ENCODE peak calls at places on chromosome 9, in four cellular contexts. P is AG04450, M is hepatocyte, F is lower lobe of right lung. N is an unnamed sample.

GRCh38 chr9:129687391-129687790 is 21.9 kb downstream of the PRRX2 start:
- DNase-seq in M (no peak), P (no peak), F (no peak), N (no peak)

GRCh38 chr9:103867886-103868285 is 226.2 kb upstream of the SMC2 start:
- DNase-seq in P (no peak), F (no peak), M (no peak), N (no peak)

GRCh38 chr9:107905313-107906027 is 415.9 kb upstream of the KLF4 start:
- DNase-seq in P (no peak), F (no peak), M (no peak), N (no peak)

GRCh38 chr9:130128251-130128650 is 44.0 kb upstream of the NCS1 start:
- DNase-seq in F (peak; percentile 43), P (no peak), M (no peak), N (no peak)

GRCh38 chr9:3043369-3043768 is 199.5 kb upstream of the PUM3 start:
- DNase-seq in P (no peak), F (no peak), M (no peak), N (no peak)

GRCh38 chr9:127033784-127034183 is 88.7 kb downstream of the ANGPTL2 start:
- DNase-seq in F (no peak), M (no peak), P (no peak), N (no peak)

GRCh38 chr9:23278566-23278965 is 547.5 kb downstream of the ELAVL2 start:
- DNase-seq in F (no peak), M (no peak), P (no peak), N (no peak)

GRCh38 chr9:23153058-23153457 is 673.0 kb downstream of the ELAVL2 start:
- DNase-seq in F (no peak), M (no peak), P (no peak), N (no peak)

GRCh38 chr9:37491939-37492338 is 6.2 kb downstream of the POLR1E start:
- DNase-seq in F (no peak), P (no peak), M (no peak), N (no peak)

GRCh38 chr9:93319301-93319991 is 132.0 kb upstream of the FAM120A start:
- DNase-seq in M (no peak), F (no peak), P (no peak), N (no peak)

GRCh38 chr9:124410321-124410913 is 4.8 kb downstream of the PSMB7 start:
- DNase-seq in M (no peak), P (no peak), F (no peak), N (no peak)

GRCh38 chr9:35681341-35682002 is 7.7 kb downstream of the CA9 start:
- DNase-seq in M (no peak), F (no peak), P (no peak), N (no peak)

GRCh38 chr9:31045810-31046209 is 1338.6 kb upstream of the ACO1 start:
- DNase-seq in M (no peak), P (no peak), F (no peak), N (no peak)

GRCh38 chr9:133601746-133602145 is 7.4 kb downstream of the FAM163B start:
- DNase-seq in P (no peak), M (no peak), F (peak; percentile 30), N (no peak)

GRCh38 chr9:133600747-133601146 is 8.4 kb downstream of the FAM163B start:
- DNase-seq in F (no peak), P (no peak), M (no peak), N (no peak)

GRCh38 chr9:133598978-133599377 is 10.2 kb downstream of the FAM163B start:
- DNase-seq in P (no peak), M (no peak), F (no peak), N (no peak)

GRCh38 chr9:133597316-133597957 is 11.8 kb downstream of the FAM163B start:
- DNase-seq in P (no peak), F (no peak), M (no peak), N (no peak)

DNA sequence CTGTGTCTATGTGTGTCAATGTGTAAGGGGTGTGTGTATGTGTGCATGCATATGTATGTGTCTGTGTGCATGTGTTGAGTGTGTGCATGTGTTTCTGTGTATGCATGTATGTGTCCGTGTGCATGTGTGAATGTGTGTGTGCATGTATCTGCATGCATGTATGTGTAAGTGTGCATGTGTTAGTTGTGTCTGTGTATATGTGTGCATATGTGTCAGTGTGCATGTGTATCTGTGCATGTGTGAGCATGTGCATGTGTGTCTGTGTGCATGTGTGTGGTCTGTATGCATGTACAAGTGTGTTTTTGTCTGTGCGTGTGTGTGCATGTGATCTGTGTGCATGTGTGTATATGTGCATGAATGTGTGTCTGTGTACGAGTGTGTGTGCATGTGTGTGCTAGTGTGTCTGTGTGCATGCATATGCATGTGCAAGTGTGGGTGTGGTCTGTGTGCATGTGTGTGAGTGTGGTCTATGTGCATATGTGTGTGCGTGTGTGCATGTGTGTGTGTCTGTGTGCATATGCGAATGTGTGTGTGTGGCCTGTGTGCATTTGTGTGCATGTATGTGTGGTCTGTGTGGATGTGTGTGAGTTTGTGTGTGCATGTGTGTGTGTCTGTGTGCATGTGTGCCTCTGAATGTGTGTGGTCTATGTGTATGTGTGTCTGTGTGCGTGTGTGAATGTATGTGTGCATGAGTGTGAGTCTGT is 9.6 kb downstream of the FAM163B start:
- DNase-seq in F (no peak), P (no peak), M (no peak), N (no peak)
- H3K9me3 ChIP-seq in F (peaks cover 19% of the 10 kb centered on the region), P (peaks cover 35% of the 10 kb centered on the region), M (peaks cover 6% of the 10 kb centered on the region), N (peaks cover 14% of the 10 kb centered on the region)

DNA sequence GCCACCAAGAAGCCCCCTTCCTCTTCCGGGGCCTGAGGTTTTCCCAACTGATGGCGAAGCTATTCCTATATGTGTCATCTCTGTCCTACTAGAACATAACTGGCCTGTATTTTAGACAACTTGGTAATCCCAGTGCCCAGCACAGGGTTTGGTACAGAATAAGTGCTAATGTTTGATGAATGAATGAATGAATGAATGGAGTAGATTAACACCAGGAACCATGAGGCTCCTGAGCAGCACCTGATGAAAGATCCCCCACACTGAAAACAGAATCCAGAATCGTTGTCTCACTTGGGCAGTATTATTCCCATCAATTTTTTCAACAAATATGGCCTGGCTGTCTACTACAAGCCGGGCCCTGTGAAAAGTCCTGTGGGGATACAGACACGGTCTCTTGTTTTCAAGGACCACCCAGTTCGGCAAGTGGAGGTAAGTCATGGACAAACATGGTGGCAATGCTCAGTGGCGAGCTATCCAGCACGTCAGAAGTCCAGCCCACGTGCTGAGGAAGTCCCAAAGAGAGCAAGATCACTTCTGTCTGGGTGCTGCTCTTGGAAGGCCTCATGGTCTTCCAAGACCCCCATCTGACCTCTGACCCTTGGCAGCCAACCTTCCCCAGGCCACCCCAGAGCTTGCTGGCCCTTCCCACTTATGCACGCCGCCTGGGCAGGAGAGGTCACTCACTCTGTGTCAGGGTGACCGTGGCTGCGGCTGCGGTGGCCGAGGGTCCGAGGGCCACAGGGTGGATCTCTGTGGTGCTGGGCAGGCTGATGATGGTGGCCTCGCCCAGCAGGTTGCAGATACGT is 1.0 kb downstream of the NAIF1 start:
- DNase-seq in M (no peak), F (no peak), P (no peak), N (peak; percentile 37)
- H3K4me3 ChIP-seq in M (no peak overlapping the region), F (peak overlapping the region; percentile 92), P (peak overlapping the region; percentile 58), N (peak overlapping the region; percentile 26)

DNA sequence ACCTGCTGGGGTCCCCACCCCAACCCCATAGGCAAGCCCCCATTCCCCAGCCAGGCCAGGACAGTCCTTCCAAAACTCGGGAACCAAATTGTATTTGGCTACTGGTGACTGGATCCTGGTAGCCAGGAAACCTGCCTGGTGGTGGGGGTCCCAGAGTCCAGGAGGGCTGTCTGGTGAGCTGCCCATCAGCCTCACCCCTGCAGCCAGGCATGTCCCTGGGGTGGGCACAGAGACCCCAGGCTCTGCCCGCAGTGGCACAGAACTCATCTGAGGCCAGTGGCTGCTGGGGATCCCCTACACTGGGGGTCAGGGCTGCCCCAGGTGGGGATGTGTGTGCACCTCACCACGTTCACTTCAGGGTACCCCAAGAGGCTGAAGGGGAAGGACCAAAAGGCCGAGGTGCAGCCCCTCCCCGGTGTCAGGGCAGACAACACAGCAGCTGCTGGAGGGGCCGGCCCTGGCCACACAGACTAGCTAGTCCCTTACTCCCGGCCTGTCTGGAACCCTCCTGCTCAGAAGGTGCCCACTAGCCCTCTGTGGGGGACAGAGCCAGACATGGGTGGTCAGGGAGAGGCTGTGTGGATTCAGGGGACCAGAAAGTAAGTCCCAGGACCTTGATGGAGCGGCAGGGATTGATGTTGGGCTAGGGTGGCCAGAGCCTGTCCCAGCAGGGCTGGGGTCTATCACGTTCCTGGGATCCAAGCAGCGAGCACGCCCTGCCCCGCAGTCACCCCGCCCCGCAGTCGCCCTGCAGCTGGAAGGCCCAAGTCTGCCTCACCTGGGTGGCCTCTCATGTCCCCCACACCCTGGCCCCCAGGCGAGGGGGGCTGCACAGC is 91.5 kb downstream of the KCNT1 start:
- DNase-seq in F (no peak), M (no peak), P (no peak), N (no peak)
- TF ChIP-seq CTCF in F (no peak), M (no peak), P (no peak), N (no peak)

DNA sequence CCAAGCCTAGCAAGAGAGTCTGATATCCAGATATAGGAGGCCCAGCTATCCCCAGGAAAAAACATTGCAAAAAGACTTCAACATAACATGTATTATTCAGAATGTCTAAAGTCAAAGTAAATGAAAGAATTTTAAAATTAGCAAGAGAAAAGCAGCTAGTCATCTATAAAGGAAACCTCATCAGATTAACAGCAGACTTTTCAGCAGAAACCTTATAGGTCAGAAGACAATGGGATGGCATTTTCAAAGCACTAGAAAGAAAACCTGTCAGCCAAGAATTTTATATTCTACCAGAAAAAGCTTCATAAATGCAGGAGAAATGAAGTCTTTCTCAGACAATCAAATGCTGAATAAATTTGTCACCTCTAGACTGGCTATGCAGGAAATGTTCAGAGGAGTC is 9.9 kb downstream of the OR1L3 start:
- DNase-seq in M (no peak), P (no peak), F (no peak), N (no peak)
- H3K9me3 ChIP-seq in M (peaks cover 9% of the 10 kb centered on the region), P (no peaks in the 10 kb centered on the region), F (peaks cover 11% of the 10 kb centered on the region), N (peaks cover 8% of the 10 kb centered on the region)

DNA sequence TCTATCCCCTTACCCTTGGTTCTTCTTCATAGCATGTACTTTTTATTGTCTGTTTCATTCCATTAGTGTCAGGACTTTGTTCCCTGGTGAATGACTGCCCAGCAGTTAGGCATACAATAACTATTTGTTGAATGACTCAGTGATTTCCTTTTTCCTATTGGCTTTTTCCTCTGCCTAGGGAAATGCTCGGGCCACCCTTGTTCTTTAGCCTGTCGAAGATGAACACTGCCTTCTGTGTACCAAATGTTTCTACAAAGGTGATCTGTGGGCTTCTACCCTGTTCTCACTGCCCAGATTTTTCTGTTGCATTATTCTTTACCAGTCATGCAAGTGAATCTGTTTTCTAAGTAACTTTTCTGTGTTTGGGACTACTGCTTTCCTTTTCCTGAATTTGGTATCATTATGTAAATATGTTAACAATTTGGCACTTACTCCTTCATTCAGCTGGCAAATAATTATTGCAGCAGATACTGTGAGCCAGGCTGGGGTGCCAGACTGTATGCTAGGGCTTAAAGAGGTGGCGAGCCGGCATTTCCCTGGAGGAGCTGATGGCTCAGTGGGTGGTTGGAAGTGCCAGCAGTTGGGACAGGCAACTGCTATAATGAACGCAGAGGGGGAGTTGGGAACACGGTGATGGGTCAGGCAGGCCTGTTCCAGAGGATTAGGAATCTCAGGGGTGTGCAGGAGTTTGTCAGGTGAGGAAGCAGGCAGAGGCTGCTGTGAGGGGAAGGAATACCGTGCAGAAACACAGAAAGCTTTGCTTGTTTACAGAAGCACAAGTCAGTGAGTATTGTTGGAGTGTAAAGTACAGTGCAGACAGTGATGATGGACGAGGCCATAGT is 30.6 kb downstream of the KDM4C start:
- DNase-seq in F (no peak), P (no peak), M (peak; percentile 57), N (peak; percentile 59)
- H3K4me3 ChIP-seq in F (no peak overlapping the region), P (no peak overlapping the region), M (no peak overlapping the region), N (no peak overlapping the region)

GRCh38 chr9:96442491-96442890 is 7.5 kb upstream of the HABP4 start:
- DNase-seq in F (no peak), M (no peak), P (no peak), N (no peak)
- TF ChIP-seq CTCF in F (no peak), M (no peak), P (peak; percentile 8), N (no peak)